ENCODE peak calls at places on chromosomes 5 and 9, in four cellular contexts. P is HCT116, X is PC-3, M is heart right ventricle. E is an unnamed sample.

GRCh38 chr9:1460143-1460769 is 410.1 kb downstream of the DMRT2 start:
- DNase-seq in P (no peak), X (peak), M (no peak), E (no peak)

GRCh38 chr9:82334286-82334685 is 345.7 kb downstream of the SPATA31D1 start:
- DNase-seq in P (no peak), X (no peak), M (no peak), E (no peak)

GRCh38 chr9:447230-448025 is 232.8 kb downstream of the DOCK8 start:
- DNase-seq in P (peak), X (peak), M (no peak), E (peak)

GRCh38 chr5:96067902-96068614 is 106.4 kb upstream of the ELL2 start:
- DNase-seq in P (peak), X (peak), M (no peak), E (peak)

GRCh38 chr5:175288048-175288621 is 155.8 kb downstream of the DRD1 start:
- DNase-seq in P (peak), X (peak), M (no peak), E (peak)

GRCh38 chr5:135546014-135546413 is 10.2 kb upstream of the NEUROG1 start:
- DNase-seq in P (no peak), X (no peak), M (no peak), E (no peak)

GRCh38 chr9:93261735-93262523 is 78.0 kb downstream of the WNK2 start:
- DNase-seq in P (no peak), X (no peak), M (no peak), E (no peak)

GRCh38 chr5:1220831-1221230 is 4.3 kb upstream of the SLC6A18 start:
- DNase-seq in P (no peak), X (no peak), M (no peak), E (no peak)

GRCh38 chr9:114733814-114734213 is 51.8 kb upstream of the TEX48 start:
- DNase-seq in P (no peak), X (peak), M (no peak), E (peak)

DNA sequence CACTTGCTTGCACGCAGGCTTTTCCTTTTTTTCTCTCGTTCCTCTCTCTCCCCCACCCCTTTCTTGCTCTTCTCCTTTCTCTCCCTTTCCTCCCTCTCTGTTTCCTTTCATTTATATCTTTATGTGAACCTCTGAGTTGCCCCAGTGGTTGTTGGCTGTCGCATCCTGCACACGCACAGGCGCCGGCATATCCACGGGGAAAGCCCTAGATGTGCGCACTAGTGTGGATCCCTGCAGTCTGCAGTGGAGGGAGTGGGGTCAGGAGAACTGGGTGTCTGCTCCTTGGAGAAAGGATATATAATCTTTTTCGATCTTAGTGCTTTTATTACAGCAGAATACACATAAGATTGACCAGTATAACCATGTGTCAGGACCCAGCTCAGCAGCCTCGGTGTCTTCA is 223.5 kb downstream of the FANCC start:
- DNase-seq in P (no peak), X (no peak), M (no peak), E (no peak)
- H3K27ac ChIP-seq in P (no peak), X (no peak), M (no peak), E (no peak)

GRCh38 chr9:69136781-69137180 is 37.3 kb upstream of the TJP2 start:
- DNase-seq in P (no peak), X (no peak), M (peak), E (no peak)
- H3K27ac ChIP-seq in P (no peak), X (no peak), M (peak), E (no peak)

GRCh38 chr5:91381774-91382492 is 1.2 kb downstream of the ARRDC3 start:
- DNase-seq in P (peak), X (peak), M (peak), E (peak)
- H3K27ac ChIP-seq in P (peak), X (peak), M (peak), E (peak)

GRCh38 chr9:121053544-121053943 is 3.5 kb upstream of the C5 start:
- DNase-seq in P (no peak), X (no peak), M (no peak), E (no peak)

GRCh38 chr9:121055642-121056143 is 5.6 kb upstream of the C5 start:
- DNase-seq in P (no peak), X (peak), M (no peak), E (no peak)

GRCh38 chr9:121048618-121049017 is 1.5 kb downstream of the C5 start:
- DNase-seq in P (no peak), X (peak), M (no peak), E (no peak)

GRCh38 chr9:121048175-121048574 is 1.9 kb downstream of the C5 start:
- DNase-seq in P (no peak), X (no peak), M (no peak), E (no peak)

GRCh38 chr9:121050128-121050988 is at the start of gene C5:
- DNase-seq in P (no peak), X (no peak), M (no peak), E (no peak)
- H3K27ac ChIP-seq in P (no peak), X (no peak), M (no peak), E (no peak)

GRCh38 chr5:9851458-9851857 is 221.3 kb upstream of the TAS2R1 start:
- DNase-seq in P (no peak), X (peak), M (no peak), E (peak)
- H3K27ac ChIP-seq in P (no peak), X (no peak), M (no peak), E (no peak)

GRCh38 chr9:89497978-89498844 is at the start of gene SEMA4D:
- DNase-seq in P (peak), X (peak), M (peak), E (no peak)
- H3K27ac ChIP-seq in P (peak), X (no peak), M (peak), E (no peak)

DNA sequence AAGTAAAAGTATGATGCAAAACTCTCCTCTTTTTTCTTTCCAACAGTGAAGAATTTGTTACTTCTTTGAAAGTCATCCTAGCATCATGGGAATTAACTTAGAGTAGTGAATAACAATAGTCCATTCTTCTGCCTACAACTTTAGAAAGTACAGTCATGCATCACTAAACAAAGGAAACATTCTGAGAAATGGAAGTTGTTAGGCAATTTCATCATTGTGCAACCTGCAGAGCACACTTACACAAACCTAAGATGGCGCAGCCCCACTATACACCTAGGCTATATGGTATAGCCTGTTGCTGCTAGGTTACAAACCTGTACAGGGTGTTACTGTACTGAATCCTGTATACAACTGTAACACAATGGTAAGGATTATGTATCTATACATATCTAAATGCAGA is 1209.3 kb upstream of the C9orf72 start:
- DNase-seq in P (no peak), X (peak), M (no peak), E (peak)
- H3K27ac ChIP-seq in P (no peak), X (peak), M (no peak), E (peak)

E was measured in epithelial cell of prostate.